ENCODE peak calls at places on chromosomes 11 and 22, in seven cellular contexts. Q is heart right ventricle, V is tibial artery, S is heart left ventricle, I is lung, Z is kidney, W is thoracic aorta. R is an unnamed sample.

GRCh38 chr22:20021196-20022181 is 579 bp downstream of the TANGO2 start:
- DNase-seq in Q (peak; percentile 69), V (peak; percentile 85), S (peak; percentile 86), I (peak; percentile 64), Z (peak; percentile 83), W (no peak), R (peak; percentile 81)

GRCh38 chr22:47550524-47551437 is 788.3 kb downstream of the TBC1D22A start:
- DNase-seq in Q (no peak), V (no peak), S (no peak), I (no peak), Z (no peak), W (no peak), R (no peak)

GRCh38 chr11:21132146-21132720 is 462.8 kb downstream of the NELL1 start:
- DNase-seq in Q (no peak), V (no peak), S (no peak), I (no peak), Z (peak; percentile 48), W (no peak), R (no peak)

GRCh38 chr11:27371490-27371889 is 8.5 kb upstream of the CCDC34 start:
- DNase-seq in Q (no peak), V (no peak), S (no peak), I (no peak), Z (no peak), W (no peak), R (no peak)

GRCh38 chr22:35308480-35308945 is 8.8 kb downstream of the TOM1 start:
- DNase-seq in Q (no peak), V (no peak), S (no peak), I (no peak), Z (no peak), W (no peak), R (no peak)

GRCh38 chr11:94638278-94638901 is 71.2 kb downstream of the PIWIL4 start:
- DNase-seq in Q (no peak), V (no peak), S (no peak), I (no peak), Z (no peak), W (no peak), R (no peak)

GRCh38 chr22:41862530-41863266 is 29.8 kb downstream of the SREBF2 start:
- DNase-seq in Q (no peak), V (no peak), S (no peak), I (peak; percentile 36), Z (no peak), W (no peak), R (no peak)

GRCh38 chr22:28955817-28956216 is 72.4 kb downstream of the ZNRF3 start:
- DNase-seq in Q (no peak), V (no peak), S (no peak), I (no peak), Z (no peak), W (no peak), R (no peak)

GRCh38 chr11:78795862-78796261 is 221.2 kb upstream of the NARS2 start:
- DNase-seq in Q (no peak), V (no peak), S (no peak), I (peak; percentile 63), Z (no peak), W (no peak), R (no peak)

GRCh38 chr22:37533995-37534394 is 14.8 kb upstream of the CARD10 start:
- DNase-seq in Q (no peak), V (no peak), S (no peak), I (no peak), Z (no peak), W (no peak), R (no peak)

GRCh38 chr11:32315121-32315520 is 120.2 kb downstream of the WT1 start:
- DNase-seq in Q (no peak), V (no peak), S (no peak), I (no peak), Z (no peak), W (no peak), R (no peak)

GRCh38 chr11:7890417-7891179 is 40.5 kb downstream of the OR10A6 start:
- DNase-seq in Q (no peak), V (no peak), S (no peak), I (no peak), Z (no peak), W (no peak), R (no peak)

GRCh38 chr11:47412152-47412746 is 3.9 kb downstream of the SLC39A13 start:
- DNase-seq in Q (peak; percentile 65), V (no peak), S (no peak), I (peak; percentile 67), Z (peak; percentile 77), W (no peak), R (peak; percentile 73)

GRCh38 chr11:31492320-31492913 is 17.0 kb downstream of the IMMP1L start:
- DNase-seq in Q (no peak), V (no peak), S (no peak), I (no peak), Z (no peak), W (no peak), R (no peak)

GRCh38 chr11:118846181-118846946 is 37.3 kb upstream of the CXCR5 start:
- DNase-seq in Q (no peak), V (no peak), S (no peak), I (no peak), Z (no peak), W (no peak), R (no peak)

GRCh38 chr11:116459644-116460043 is 313.1 kb downstream of the BUD13 start:
- DNase-seq in Q (no peak), V (no peak), S (no peak), I (no peak), Z (no peak), W (no peak), R (no peak)

GRCh38 chr11:11251394-11251970 is 101.6 kb downstream of the CSNK2A3 start:
- DNase-seq in Q (no peak), V (no peak), S (no peak), I (no peak), Z (no peak), W (no peak), R (no peak)

GRCh38 chr11:11253995-11254394 is 99.1 kb downstream of the CSNK2A3 start:
- DNase-seq in Q (no peak), V (no peak), S (no peak), I (no peak), Z (no peak), W (no peak), R (no peak)

GRCh38 chr11:11250470-11250869 is 102.6 kb downstream of the CSNK2A3 start:
- DNase-seq in Q (no peak), V (no peak), S (no peak), I (no peak), Z (no peak), W (no peak), R (no peak)

GRCh38 chr11:11253487-11253886 is 99.6 kb downstream of the CSNK2A3 start:
- DNase-seq in Q (no peak), V (no peak), S (no peak), I (no peak), Z (no peak), W (no peak), R (no peak)

DNA sequence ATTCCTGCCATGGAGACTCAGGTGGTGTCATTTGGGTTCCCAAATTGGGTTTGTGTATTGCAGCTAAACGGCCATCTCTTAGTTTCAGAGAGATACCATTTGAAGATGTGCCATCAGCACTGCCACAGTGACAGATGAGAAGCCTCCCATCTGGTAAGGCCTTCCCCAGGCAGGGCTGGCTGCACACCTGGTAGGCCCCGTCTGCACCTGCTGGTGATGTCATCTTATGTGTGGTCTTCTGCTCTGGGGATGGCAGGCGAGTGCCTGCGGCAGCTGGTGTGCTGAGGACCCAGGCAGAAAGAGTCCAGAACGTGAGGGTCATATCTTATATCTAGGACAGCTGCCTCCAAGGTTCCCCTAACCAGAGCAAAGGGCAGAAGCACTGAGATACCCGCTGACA is 100.6 kb downstream of the CSNK2A3 start:
- DNase-seq in Q (no peak), V (no peak), S (no peak), I (no peak), Z (no peak), W (no peak), R (no peak)
- H3K27ac ChIP-seq in Q (no peak overlapping the region), V (no peak overlapping the region), S (no peak overlapping the region), I (no peak overlapping the region), Z (no peak overlapping the region), W (no peak overlapping the region), R (no peak overlapping the region)

GRCh38 chr11:65456418-65456817 is 33.8 kb downstream of the NEAT1 start:
- DNase-seq in Q (no peak), V (no peak), S (no peak), I (no peak), Z (no peak), W (no peak), R (no peak)
- H3K4me1 ChIP-seq in Q (peaks cover 13% of the 10 kb centered on the region), V (peaks cover 27% of the 10 kb centered on the region), S (peaks cover 12% of the 10 kb centered on the region), I (peaks cover 6% of the 10 kb centered on the region), Z (peaks cover 5% of the 10 kb centered on the region), W (peaks cover 15% of the 10 kb centered on the region), R (no peaks in the 10 kb centered on the region)

GRCh38 chr11:68257477-68258362 is 14.1 kb downstream of the C11orf24 start:
- DNase-seq in Q (peak; percentile 97), V (peak; percentile 95), S (peak; percentile 92), I (peak; percentile 97), Z (peak; percentile 98), W (peak; percentile 88), R (peak; percentile 98)
- H3K27ac ChIP-seq in Q (no peak overlapping the region), V (no peak overlapping the region), S (no peak overlapping the region), I (no peak overlapping the region), Z (no peak overlapping the region), W (peak overlapping the region; percentile 3), R (no peak overlapping the region)

GRCh38 chr22:36467946-36468345 is 13.5 kb downstream of the TXN2 start:
- DNase-seq in Q (no peak), V (no peak), S (peak; percentile 64), I (no peak), Z (no peak), W (no peak), R (no peak)
- H3K4me1 ChIP-seq in Q (peaks cover 72% of the 10 kb centered on the region), V (peaks cover 100% of the 10 kb centered on the region), S (peaks cover 76% of the 10 kb centered on the region), I (peaks cover 23% of the 10 kb centered on the region), Z (peaks cover 20% of the 10 kb centered on the region), W (peaks cover 59% of the 10 kb centered on the region), R (peaks cover 21% of the 10 kb centered on the region)

R was measured in pancreas.